ENCODE peak calls at places on chromosomes 2 and 18, in five cellular contexts. X is transverse colon, F is HepG2, C is K562, G is GM12878. D is an unnamed sample.

GRCh38 chr2:127623388-127624320 is 22.3 kb upstream of the GPR17 start:
- DNase-seq in C (no peak), F (no peak), G (no peak), X (peak; percentile 6), D (no peak)

GRCh38 chr2:6923319-6923718 is 6.1 kb downstream of the RNF144A start:
- DNase-seq in G (no peak), C (no peak), X (no peak), F (no peak), D (no peak)

GRCh38 chr18:62131305-62131909 is 55.4 kb downstream of the PIGN start:
- DNase-seq in G (peak; percentile 7), C (peak; percentile 64), X (peak; percentile 52), F (peak; percentile 55), D (no peak)

GRCh38 chr18:50748243-50749229 is 71.3 kb downstream of the MRO start:
- DNase-seq in X (no peak), C (no peak), F (no peak), G (no peak), D (no peak)

GRCh38 chr18:40904295-40904694 is 1050.7 kb upstream of the PIK3C3 start:
- DNase-seq in G (no peak), C (no peak), F (no peak), X (no peak), D (no peak)

GRCh38 chr18:2444201-2444875 is 127.0 kb downstream of the METTL4 start:
- DNase-seq in C (no peak), F (no peak), X (no peak), G (no peak), D (no peak)

GRCh38 chr18:45169610-45170009 is 445.7 kb upstream of the SLC14A2 start:
- DNase-seq in G (no peak), F (no peak), X (no peak), C (no peak), D (no peak)

GRCh38 chr2:165627463-165627862 is 158.0 kb downstream of the CSRNP3 start:
- DNase-seq in X (no peak), C (no peak), F (no peak), G (no peak), D (no peak)

GRCh38 chr2:240556553-240557100 is 1.2 kb downstream of the ANKMY1 start:
- DNase-seq in G (no peak), F (peak; percentile 57), C (peak; percentile 67), X (peak; percentile 37), D (no peak)

GRCh38 chr2:217387776-217388381 is 528.0 kb upstream of the TNP1 start:
- DNase-seq in X (no peak), C (no peak), G (no peak), F (peak; percentile 41), D (no peak)

GRCh38 chr2:200296118-200296517 is 10.4 kb upstream of the SPATS2L start:
- DNase-seq in X (no peak), G (no peak), F (no peak), C (no peak), D (no peak)

GRCh38 chr2:67797801-67798535 is 264.8 kb downstream of the C1D start:
- DNase-seq in X (no peak), F (no peak), G (no peak), C (no peak), D (no peak)

GRCh38 chr2:186887107-186888090 is 38.4 kb upstream of the ZSWIM2 start:
- DNase-seq in G (peak; percentile 26), C (peak; percentile 78), F (no peak), X (no peak), D (no peak)

GRCh38 chr2:31075936-31076590 is 62.2 kb downstream of the GALNT14 start:
- DNase-seq in F (no peak), X (no peak), C (no peak), G (no peak), D (no peak)

GRCh38 chr2:175030380-175031271 is 25.4 kb upstream of the CHN1 start:
- DNase-seq in F (peak; percentile 77), G (no peak), X (peak; percentile 13), C (peak; percentile 55), D (no peak)

GRCh38 chr2:148877403-148877740 is 2.3 kb downstream of the KIF5C start:
- DNase-seq in F (no peak), X (no peak), G (no peak), C (no peak), D (no peak)

GRCh38 chr18:43125471-43125870 is 10.0 kb upstream of the RIT2 start:
- DNase-seq in G (no peak), C (no peak), F (no peak), X (no peak), D (no peak)

GRCh38 chr2:53315170-53315569 is 452.4 kb upstream of the CHAC2 start:
- DNase-seq in X (no peak), G (no peak), C (no peak), F (no peak), D (no peak)

GRCh38 chr18:51191139-51191717 is 6.3 kb downstream of the MEX3C start:
- DNase-seq in F (no peak), C (peak; percentile 41), G (no peak), X (no peak), D (no peak)

GRCh38 chr2:120237491-120237902 is 14.3 kb upstream of the TMEM185B start:
- DNase-seq in F (no peak), G (no peak), X (peak; percentile 35), C (peak; percentile 62), D (no peak)

GRCh38 chr18:9900699-9901098 is 13.1 kb upstream of the VAPA start:
- DNase-seq in X (no peak), F (no peak), G (no peak), C (no peak), D (no peak)

GRCh38 chr2:238127165-238128060 is 11.1 kb upstream of the KLHL30 start:
- DNase-seq in G (no peak), X (no peak), C (peak; percentile 65), F (peak; percentile 39), D (no peak)

GRCh38 chr2:121129692-121130091 is 155.3 kb downstream of the TFCP2L1 start:
- DNase-seq in X (no peak), G (no peak), F (no peak), C (no peak), D (no peak)

GRCh38 chr18:28063181-28063790 is 113.6 kb downstream of the CDH2 start:
- DNase-seq in F (no peak), C (no peak), X (no peak), G (no peak), D (no peak)

GRCh38 chr2:223032187-223033142 is 19.5 kb upstream of the KCNE4 start:
- DNase-seq in G (no peak), X (no peak), C (no peak), F (no peak), D (no peak)

DNA sequence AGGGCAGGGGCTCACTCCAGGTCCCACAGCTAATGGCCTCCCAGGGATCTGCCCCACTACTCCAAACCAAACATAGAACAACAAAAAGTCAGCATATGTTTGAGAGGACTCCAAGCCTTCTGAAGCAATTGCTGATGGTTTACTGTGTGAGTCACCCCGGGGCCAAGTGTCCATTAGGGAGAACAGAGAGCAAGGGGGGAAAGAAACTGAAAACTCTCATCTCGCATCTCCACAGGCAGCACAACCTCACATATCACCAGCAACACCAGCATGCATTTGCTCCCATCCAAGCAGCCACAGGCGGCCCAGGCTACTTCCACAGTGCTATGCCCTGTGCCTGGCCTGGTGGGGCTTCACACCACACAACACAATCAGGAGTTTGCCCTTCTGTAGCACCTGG is 39.1 kb downstream of the CYRIA start:
- DNase-seq in C (no peak), X (peak; percentile 23), F (no peak), G (no peak), D (no peak)
- H3K27ac ChIP-seq in C (peak overlapping the region; percentile 28), X (peak overlapping the region; percentile 58), F (no peak overlapping the region), G (no peak overlapping the region), D (peak overlapping the region; percentile 65)

DNA sequence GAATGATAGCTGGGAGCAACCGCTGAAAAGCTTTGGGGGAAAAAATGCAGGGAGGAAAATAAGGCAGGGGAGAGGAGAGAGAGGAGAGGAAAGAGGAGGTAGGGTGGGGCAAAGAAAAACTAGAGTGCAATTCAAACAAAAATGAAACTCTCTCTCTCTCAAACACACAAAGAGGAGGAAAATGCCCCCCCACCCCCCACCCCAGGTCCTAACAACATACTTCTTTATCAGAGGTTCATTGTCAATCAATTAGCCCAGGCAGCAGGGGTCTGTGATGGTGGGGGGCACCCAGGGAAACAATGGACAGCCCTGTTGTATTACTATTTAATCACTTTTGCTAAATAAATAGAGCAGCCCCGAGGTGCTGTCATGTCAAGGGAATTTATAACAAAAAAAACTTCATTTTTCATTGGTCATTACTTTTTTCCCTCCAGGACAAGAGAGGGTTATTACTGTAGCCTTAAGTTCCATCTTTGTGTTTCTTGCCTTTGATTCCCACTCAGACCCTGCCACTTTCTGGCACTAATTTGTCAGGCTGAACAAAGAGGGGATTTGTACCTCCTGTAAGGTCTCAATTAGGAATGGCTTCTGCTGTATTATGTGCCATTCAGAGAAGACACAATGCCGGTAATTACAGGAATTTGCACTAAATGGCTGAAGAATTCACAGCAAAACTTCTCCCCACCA is 55.0 kb downstream of the PLEKHM3 start:
- DNase-seq in G (no peak), F (peak; percentile 65), X (no peak), C (peak; percentile 8), D (no peak)
- TF ChIP-seq EP300 in G (no peak), F (no peak), X (no peak), C (no peak), D (no peak)

GRCh38 chr2:54597153-54597827 is 126.2 kb upstream of the EML6 start:
- DNase-seq in G (no peak), X (peak; percentile 68), C (no peak), F (no peak), D (no peak)
- TF ChIP-seq POLR2AphosphoS5 in G (peak; percentile 12), X (peak; percentile 33), C (no peak), F (no peak), D (peak; percentile 85)

GRCh38 chr2:60820416-60821132 is 60.8 kb upstream of the REL start:
- DNase-seq in G (no peak), X (no peak), F (no peak), C (no peak), D (no peak)
- H3K27ac ChIP-seq in G (no peak overlapping the region), X (no peak overlapping the region), F (no peak overlapping the region), C (no peak overlapping the region), D (no peak overlapping the region)

GRCh38 chr2:171957061-171957460 is 34.8 kb downstream of the HAT1 start:
- DNase-seq in X (no peak), C (peak; percentile 22), F (peak; percentile 24), G (no peak), D (no peak)

GRCh38 chr2:171952276-171952675 is 30.0 kb downstream of the HAT1 start:
- DNase-seq in C (no peak), X (no peak), F (no peak), G (no peak), D (no peak)

GRCh38 chr2:171956135-171956830 is 34.0 kb downstream of the HAT1 start:
- DNase-seq in G (no peak), F (no peak), C (no peak), X (no peak), D (no peak)

GRCh38 chr2:171958475-171958874 is 36.2 kb downstream of the HAT1 start:
- DNase-seq in F (no peak), C (no peak), G (no peak), X (no peak), D (no peak)

GRCh38 chr2:171952748-171953147 is 30.5 kb downstream of the HAT1 start:
- DNase-seq in C (no peak), G (no peak), F (no peak), X (no peak), D (no peak)
- TF ChIP-seq EP300 in C (no peak), G (no peak), F (no peak), X (no peak), D (no peak)

DNA sequence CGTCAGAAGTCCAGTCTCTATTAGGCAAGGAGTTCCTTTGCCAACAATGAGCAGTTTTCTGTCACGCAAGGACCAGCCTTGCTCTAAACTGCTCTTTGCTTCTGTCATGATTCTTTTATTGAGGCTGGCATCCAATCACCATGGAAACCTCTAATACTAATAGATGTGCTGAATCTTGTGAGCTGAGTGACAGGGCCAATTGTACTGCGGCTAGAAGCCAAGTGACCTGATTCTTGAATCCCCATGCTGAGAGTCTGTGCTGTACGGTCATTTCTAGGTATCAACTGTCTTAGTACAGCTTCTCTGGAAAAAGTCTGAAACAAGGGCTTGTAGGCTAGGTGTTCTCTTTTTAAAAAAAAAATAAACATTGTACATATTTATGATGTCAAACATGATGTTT is 395.6 kb downstream of the RND3 start:
- DNase-seq in F (no peak), X (no peak), C (no peak), G (no peak), D (no peak)
- TF ChIP-seq POLR2AphosphoS5 in F (no peak), X (no peak), C (no peak), G (no peak), D (no peak)

D was measured in esophagus muscularis mucosa.